ENCODE peak calls at places on chromosomes 5 and 9, in six cellular contexts. One of them, this sample, is unnamed.

GRCh38 chr5:63686938-63687337 is 275.3 kb downstream of the HTR1A start:
- DNase-seq in HepG2: no peak
- DNase-seq in K562: no peak
- DNase-seq in H1: no peak
- DNase-seq in GM12892: no peak
- DNase-seq in GM12878: no peak
- DNase-seq in this sample: no peak

GRCh38 chr9:108963459-108964143 is 29.4 kb downstream of the ABITRAM start:
- DNase-seq in HepG2: no peak
- DNase-seq in K562: peak
- DNase-seq in H1: no peak
- DNase-seq in GM12892: no peak
- DNase-seq in GM12878: no peak
- DNase-seq in this sample: no peak

GRCh38 chr5:66197764-66198405 is 53.8 kb downstream of the SREK1 start:
- DNase-seq in HepG2: peak
- DNase-seq in K562: peak
- DNase-seq in H1: no peak
- DNase-seq in GM12892: no peak
- DNase-seq in GM12878: no peak
- DNase-seq in this sample: no peak

GRCh38 chr9:2341956-2342355 is 279.6 kb upstream of the VLDLR start:
- DNase-seq in HepG2: no peak
- DNase-seq in K562: no peak
- DNase-seq in H1: no peak
- DNase-seq in GM12892: no peak
- DNase-seq in GM12878: no peak
- DNase-seq in this sample: no peak

GRCh38 chr5:65803699-65804426 is 81.9 kb downstream of the NLN start:
- DNase-seq in HepG2: no peak
- DNase-seq in K562: no peak
- DNase-seq in H1: no peak
- DNase-seq in GM12892: no peak
- DNase-seq in GM12878: no peak
- DNase-seq in this sample: no peak

GRCh38 chr9:89993678-89994630 is 389.1 kb downstream of the GADD45G start:
- DNase-seq in HepG2: peak
- DNase-seq in K562: no peak
- DNase-seq in H1: no peak
- DNase-seq in GM12892: no peak
- DNase-seq in GM12878: no peak
- DNase-seq in this sample: no peak

GRCh38 chr5:139277171-139277570 is 16.4 kb upstream of the MATR3 start:
- DNase-seq in HepG2: no peak
- DNase-seq in K562: no peak
- DNase-seq in H1: no peak
- DNase-seq in GM12892: no peak
- DNase-seq in GM12878: no peak
- DNase-seq in this sample: no peak

GRCh38 chr9:116279230-116279629 is 125.6 kb downstream of the PAPPA start:
- DNase-seq in HepG2: no peak
- DNase-seq in K562: no peak
- DNase-seq in H1: peak
- DNase-seq in GM12892: no peak
- DNase-seq in GM12878: no peak
- DNase-seq in this sample: no peak

GRCh38 chr9:86732514-86732913 is 214.8 kb downstream of the GAS1 start:
- DNase-seq in HepG2: no peak
- DNase-seq in K562: no peak
- DNase-seq in H1: no peak
- DNase-seq in GM12892: no peak
- DNase-seq in GM12878: no peak
- DNase-seq in this sample: no peak

GRCh38 chr5:68331202-68332108 is 115.9 kb downstream of the PIK3R1 start:
- DNase-seq in HepG2: peak
- DNase-seq in K562: peak
- DNase-seq in H1: no peak
- DNase-seq in GM12892: no peak
- DNase-seq in GM12878: no peak
- DNase-seq in this sample: no peak

GRCh38 chr5:127409236-127409921 is 108.1 kb upstream of the PRRC1 start:
- DNase-seq in HepG2: no peak
- DNase-seq in K562: no peak
- DNase-seq in H1: no peak
- DNase-seq in GM12892: no peak
- DNase-seq in GM12878: no peak
- DNase-seq in this sample: no peak

GRCh38 chr9:37027582-37028424 is 6.3 kb downstream of the PAX5 start:
- DNase-seq in HepG2: peak
- DNase-seq in K562: peak
- DNase-seq in H1: peak
- DNase-seq in GM12892: peak
- DNase-seq in GM12878: peak
- DNase-seq in this sample: peak

GRCh38 chr5:172979778-172980177 is 3.8 kb upstream of the ATP6V0E1 start:
- DNase-seq in HepG2: no peak
- DNase-seq in K562: no peak
- DNase-seq in H1: no peak
- DNase-seq in GM12892: no peak
- DNase-seq in GM12878: no peak
- DNase-seq in this sample: no peak

GRCh38 chr5:118301696-118302095 is 686.7 kb downstream of the DTWD2 start:
- DNase-seq in HepG2: no peak
- DNase-seq in K562: no peak
- DNase-seq in H1: no peak
- DNase-seq in GM12892: no peak
- DNase-seq in GM12878: no peak
- DNase-seq in this sample: no peak

GRCh38 chr5:177491429-177491945 is 5.9 kb downstream of the PDLIM7 start:
- DNase-seq in HepG2: peak
- DNase-seq in K562: peak
- DNase-seq in H1: no peak
- DNase-seq in GM12892: no peak
- DNase-seq in GM12878: no peak
- DNase-seq in this sample: no peak
- TF ChIP-seq TAF1 in HepG2: no peak
- TF ChIP-seq TAF1 in K562: peak
- TF ChIP-seq TAF1 in H1: no peak
- TF ChIP-seq TAF1 in GM12892: no peak
- TF ChIP-seq TAF1 in GM12878: no peak
- TF ChIP-seq TAF1 in this sample: no peak

DNA sequence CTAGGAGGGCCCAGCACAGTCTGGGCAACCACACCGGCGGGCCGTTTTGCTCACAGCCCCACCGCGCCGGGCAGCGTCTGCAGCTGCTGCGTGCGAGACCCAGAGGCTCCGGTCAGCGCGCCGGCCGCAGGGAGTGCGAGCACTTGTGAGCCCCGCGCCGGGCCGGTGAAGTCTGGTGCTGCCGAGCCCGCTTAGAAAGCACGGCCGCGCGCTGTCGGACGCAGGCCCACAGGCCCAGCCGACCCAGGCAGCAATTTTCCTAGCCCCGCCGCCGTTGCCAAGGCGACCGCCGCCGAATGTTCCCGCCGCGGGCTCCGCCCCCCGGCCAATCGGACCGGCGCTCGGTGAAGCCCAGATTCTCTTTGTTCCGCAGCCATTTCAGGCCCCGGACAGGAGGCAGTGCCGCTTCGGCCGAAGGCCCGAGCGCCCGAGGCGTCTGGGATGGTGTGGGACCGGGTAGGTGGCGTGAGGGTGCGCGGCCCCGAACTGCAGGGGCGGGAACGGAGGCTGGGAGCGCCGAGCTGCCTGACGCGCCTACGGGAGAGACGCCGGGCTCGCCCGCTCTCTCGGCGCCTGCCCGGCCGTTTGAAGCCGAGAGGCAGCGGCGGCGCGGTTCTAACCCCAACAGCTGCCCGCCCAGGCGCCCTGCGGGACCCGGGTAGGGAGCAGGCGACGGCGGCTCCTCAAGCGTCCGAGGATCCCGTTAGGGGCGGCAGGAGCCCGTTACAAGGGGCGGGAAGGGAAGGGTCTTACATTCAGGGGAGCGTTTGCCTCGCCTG is at the start of gene TNPO1:
- DNase-seq in HepG2: peak
- DNase-seq in K562: peak
- DNase-seq in H1: peak
- DNase-seq in GM12892: peak
- DNase-seq in GM12878: peak
- DNase-seq in this sample: peak
- TF ChIP-seq POLR2A in HepG2: peak
- TF ChIP-seq POLR2A in K562: peak
- TF ChIP-seq POLR2A in H1: peak
- TF ChIP-seq POLR2A in GM12892: peak
- TF ChIP-seq POLR2A in GM12878: peak
- TF ChIP-seq POLR2A in this sample: peak

GRCh38 chr9:110802416-110803035 is 133.9 kb downstream of the MUSK start:
- DNase-seq in HepG2: no peak
- DNase-seq in K562: no peak
- DNase-seq in H1: no peak
- DNase-seq in GM12892: no peak
- DNase-seq in GM12878: no peak
- DNase-seq in this sample: no peak
- TF ChIP-seq TAF1 in HepG2: no peak
- TF ChIP-seq TAF1 in K562: no peak
- TF ChIP-seq TAF1 in H1: no peak
- TF ChIP-seq TAF1 in GM12892: no peak
- TF ChIP-seq TAF1 in GM12878: no peak
- TF ChIP-seq TAF1 in this sample: no peak

GRCh38 chr5:132265336-132266030 is 8.0 kb downstream of the PDLIM4 start:
- DNase-seq in HepG2: peak
- DNase-seq in K562: no peak
- DNase-seq in H1: no peak
- DNase-seq in GM12892: no peak
- DNase-seq in GM12878: no peak
- DNase-seq in this sample: no peak
- TF ChIP-seq POLR2A in HepG2: no peak
- TF ChIP-seq POLR2A in K562: no peak
- TF ChIP-seq POLR2A in H1: no peak
- TF ChIP-seq POLR2A in GM12892: no peak
- TF ChIP-seq POLR2A in GM12878: no peak
- TF ChIP-seq POLR2A in this sample: no peak

DNA sequence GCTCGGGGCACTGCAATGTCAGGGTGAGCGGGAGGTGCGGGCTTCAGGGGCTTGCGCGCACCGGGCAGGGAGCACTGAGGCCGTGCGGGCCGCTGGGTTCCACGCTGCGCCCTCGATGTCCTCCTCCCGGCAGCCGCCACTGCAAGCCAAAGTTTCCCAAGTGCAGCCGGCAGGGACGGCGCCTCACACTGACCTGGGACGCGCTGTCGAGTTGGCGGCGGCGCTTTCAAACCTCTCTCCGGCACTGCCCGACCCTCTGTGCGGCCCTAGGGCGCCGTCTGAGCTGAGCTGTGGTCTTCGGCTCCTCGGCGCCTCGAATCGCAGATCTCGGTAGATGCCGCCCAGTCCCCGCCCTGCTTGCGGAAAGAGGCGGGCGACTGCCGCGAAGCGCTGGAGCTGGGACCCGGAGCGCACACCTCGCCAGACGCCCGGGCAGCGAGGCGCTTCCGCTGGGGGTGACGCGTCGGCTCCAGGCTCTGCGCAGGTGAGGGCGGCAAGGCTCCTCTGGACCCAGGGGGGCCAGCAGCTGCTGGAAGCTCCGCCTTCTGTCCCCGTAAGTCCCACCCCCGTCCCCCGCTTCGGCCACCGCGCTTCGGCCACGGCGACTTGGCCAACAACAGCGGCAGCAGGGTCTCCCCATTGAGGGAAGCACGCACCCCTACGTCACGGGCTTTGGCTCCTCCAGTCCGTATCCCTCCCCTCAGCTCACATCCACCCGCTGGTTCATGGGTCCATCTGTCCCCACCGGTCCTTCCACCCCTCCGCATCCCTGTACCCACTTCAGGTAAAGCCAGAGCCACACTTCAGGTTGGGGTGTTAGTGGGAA is at the start of gene ANKRD34B:
- DNase-seq in HepG2: no peak
- DNase-seq in K562: no peak
- DNase-seq in H1: peak
- DNase-seq in GM12892: peak
- DNase-seq in GM12878: no peak
- DNase-seq in this sample: peak
- TF ChIP-seq TAF1 in HepG2: no peak
- TF ChIP-seq TAF1 in K562: no peak
- TF ChIP-seq TAF1 in H1: peak
- TF ChIP-seq TAF1 in GM12892: no peak
- TF ChIP-seq TAF1 in GM12878: no peak
- TF ChIP-seq TAF1 in this sample: no peak

GRCh38 chr9:136686794-136687711 is at the start of gene AGPAT2:
- DNase-seq in HepG2: no peak
- DNase-seq in K562: peak
- DNase-seq in H1: no peak
- DNase-seq in GM12892: peak
- DNase-seq in GM12878: no peak
- DNase-seq in this sample: peak
- TF ChIP-seq POLR2A in HepG2: no peak
- TF ChIP-seq POLR2A in K562: peak
- TF ChIP-seq POLR2A in H1: no peak
- TF ChIP-seq POLR2A in GM12892: peak
- TF ChIP-seq POLR2A in GM12878: peak
- TF ChIP-seq POLR2A in this sample: no peak

DNA sequence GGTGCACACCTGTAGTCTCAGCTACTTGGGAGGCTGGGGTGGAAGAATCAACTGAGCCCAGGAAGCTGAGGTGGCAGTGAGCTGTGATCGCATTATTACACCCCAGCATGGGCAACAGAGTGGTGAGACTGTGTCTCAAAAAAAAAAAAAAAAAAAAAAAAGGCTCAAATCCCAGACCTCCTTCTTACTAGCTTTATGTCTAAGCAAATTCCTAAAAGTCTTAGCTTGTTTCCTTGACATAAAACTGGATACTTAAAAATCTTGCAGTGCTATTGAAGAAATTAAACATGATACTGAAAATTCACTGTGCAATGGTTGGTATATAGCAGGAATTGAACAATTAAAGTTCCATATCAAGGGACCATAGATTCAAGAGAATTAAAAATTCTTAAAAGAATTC is 45.0 kb downstream of the PCDHGC5 start:
- DNase-seq in HepG2: no peak
- DNase-seq in K562: no peak
- DNase-seq in H1: no peak
- DNase-seq in GM12892: no peak
- DNase-seq in GM12878: no peak
- DNase-seq in this sample: no peak
- TF ChIP-seq TAF1 in HepG2: no peak
- TF ChIP-seq TAF1 in K562: no peak
- TF ChIP-seq TAF1 in H1: no peak
- TF ChIP-seq TAF1 in GM12892: no peak
- TF ChIP-seq TAF1 in GM12878: no peak
- TF ChIP-seq TAF1 in this sample: no peak

This sample was measured in GM12891.